ENCODE peak calls at places on chromosomes 6 and 20, in five cellular contexts. One of them, this sample, is unnamed.

GRCh38 chr6:14102330-14102729 is 15.2 kb upstream of the CD83 start:
- DNase-seq in NCI-H2029: no peak
- DNase-seq in astrocyte: no peak
- DNase-seq in OCI-M1: no peak
- DNase-seq in D341Med: no peak
- DNase-seq in this sample: no peak

GRCh38 chr20:58408603-58409246 is 19.7 kb downstream of the VAPB start:
- DNase-seq in NCI-H2029: peak
- DNase-seq in OCI-M1: no peak
- DNase-seq in astrocyte: no peak
- DNase-seq in D341Med: no peak
- DNase-seq in this sample: peak

GRCh38 chr6:111478064-111478476 is 4.9 kb downstream of the REV3L start:
- DNase-seq in OCI-M1: peak
- DNase-seq in astrocyte: peak
- DNase-seq in D341Med: no peak
- DNase-seq in NCI-H2029: no peak
- DNase-seq in this sample: peak

GRCh38 chr6:108714012-108714773 is 134.0 kb upstream of the ARMC2 start:
- DNase-seq in OCI-M1: peak
- DNase-seq in D341Med: no peak
- DNase-seq in astrocyte: peak
- DNase-seq in NCI-H2029: no peak
- DNase-seq in this sample: peak

GRCh38 chr20:31913431-31914157 is 38.3 kb downstream of the PDRG1 start:
- DNase-seq in D341Med: no peak
- DNase-seq in astrocyte: no peak
- DNase-seq in NCI-H2029: no peak
- DNase-seq in OCI-M1: no peak
- DNase-seq in this sample: no peak

GRCh38 chr20:41171736-41172295 is 34.5 kb downstream of the PLCG1 start:
- DNase-seq in OCI-M1: no peak
- DNase-seq in D341Med: no peak
- DNase-seq in astrocyte: no peak
- DNase-seq in NCI-H2029: no peak
- DNase-seq in this sample: no peak

GRCh38 chr20:48198951-48199431 is 413.7 kb upstream of the SULF2 start:
- DNase-seq in NCI-H2029: no peak
- DNase-seq in D341Med: no peak
- DNase-seq in astrocyte: peak
- DNase-seq in OCI-M1: no peak
- DNase-seq in this sample: no peak

GRCh38 chr20:36861625-36861874 is 14.4 kb upstream of the TLDC2 start:
- DNase-seq in D341Med: no peak
- DNase-seq in astrocyte: no peak
- DNase-seq in OCI-M1: no peak
- DNase-seq in NCI-H2029: no peak
- DNase-seq in this sample: no peak

GRCh38 chr6:22146581-22147468 is 150.0 kb downstream of the PRL start:
- DNase-seq in D341Med: peak
- DNase-seq in NCI-H2029: no peak
- DNase-seq in astrocyte: no peak
- DNase-seq in OCI-M1: no peak
- DNase-seq in this sample: no peak

GRCh38 chr6:10478187-10479040 is 42.7 kb upstream of the GCNT2 start:
- DNase-seq in OCI-M1: peak
- DNase-seq in D341Med: peak
- DNase-seq in NCI-H2029: peak
- DNase-seq in astrocyte: peak
- DNase-seq in this sample: peak

GRCh38 chr6:42929928-42930360 is 664 bp downstream of the CNPY3 start:
- DNase-seq in astrocyte: peak
- DNase-seq in NCI-H2029: peak
- DNase-seq in D341Med: no peak
- DNase-seq in OCI-M1: peak
- DNase-seq in this sample: peak

GRCh38 chr6:52419809-52420667 is at the start of gene EFHC1:
- DNase-seq in OCI-M1: peak
- DNase-seq in D341Med: peak
- DNase-seq in astrocyte: peak
- DNase-seq in NCI-H2029: peak
- DNase-seq in this sample: peak

GRCh38 chr20:595330-596308 is 14.5 kb downstream of the TCF15 start:
- DNase-seq in NCI-H2029: no peak
- DNase-seq in astrocyte: no peak
- DNase-seq in D341Med: no peak
- DNase-seq in OCI-M1: no peak
- DNase-seq in this sample: no peak

GRCh38 chr6:132614554-132614953 is 9.5 kb downstream of the TAAR2 start:
- DNase-seq in NCI-H2029: no peak
- DNase-seq in astrocyte: no peak
- DNase-seq in D341Med: no peak
- DNase-seq in OCI-M1: peak
- DNase-seq in this sample: no peak

GRCh38 chr6:133286765-133287164 is 45.6 kb downstream of the EYA4 start:
- DNase-seq in D341Med: no peak
- DNase-seq in NCI-H2029: no peak
- DNase-seq in OCI-M1: peak
- DNase-seq in astrocyte: peak
- DNase-seq in this sample: peak

GRCh38 chr6:11460001-11460668 is 77.4 kb upstream of the TMEM170B start:
- DNase-seq in OCI-M1: peak
- DNase-seq in NCI-H2029: no peak
- DNase-seq in D341Med: no peak
- DNase-seq in astrocyte: peak
- DNase-seq in this sample: peak

GRCh38 chr6:45677381-45677992 is 299.8 kb upstream of the SUPT3H start:
- DNase-seq in NCI-H2029: no peak
- DNase-seq in astrocyte: peak
- DNase-seq in OCI-M1: peak
- DNase-seq in D341Med: no peak
- DNase-seq in this sample: peak

GRCh38 chr6:44525761-44526351 is 138.3 kb downstream of the CDC5L start:
- DNase-seq in D341Med: no peak
- DNase-seq in OCI-M1: no peak
- DNase-seq in NCI-H2029: no peak
- DNase-seq in astrocyte: no peak
- DNase-seq in this sample: no peak

GRCh38 chr6:15296735-15297134 is 50.9 kb downstream of the JARID2 start:
- DNase-seq in NCI-H2029: no peak
- DNase-seq in D341Med: no peak
- DNase-seq in astrocyte: no peak
- DNase-seq in OCI-M1: peak
- DNase-seq in this sample: no peak

GRCh38 chr6:37987008-37987407 is 167.5 kb downstream of the ZFAND3 start:
- DNase-seq in NCI-H2029: no peak
- DNase-seq in OCI-M1: no peak
- DNase-seq in astrocyte: peak
- DNase-seq in D341Med: no peak
- DNase-seq in this sample: peak

GRCh38 chr20:22962567-22963439 is 72.3 kb upstream of the SSTR4 start:
- DNase-seq in OCI-M1: no peak
- DNase-seq in D341Med: no peak
- DNase-seq in NCI-H2029: no peak
- DNase-seq in astrocyte: no peak
- DNase-seq in this sample: no peak

GRCh38 chr6:43547202-43547601 is 28.6 kb downstream of the XPO5 start:
- DNase-seq in OCI-M1: no peak
- DNase-seq in NCI-H2029: no peak
- DNase-seq in D341Med: no peak
- DNase-seq in astrocyte: no peak
- DNase-seq in this sample: no peak

GRCh38 chr6:33860706-33861474 is 57.1 kb upstream of the MLN start:
- DNase-seq in NCI-H2029: peak
- DNase-seq in OCI-M1: no peak
- DNase-seq in D341Med: no peak
- DNase-seq in astrocyte: no peak
- DNase-seq in this sample: peak

GRCh38 chr6:20564269-20564668 is 30.0 kb downstream of the CDKAL1 start:
- DNase-seq in NCI-H2029: peak
- DNase-seq in astrocyte: no peak
- DNase-seq in D341Med: no peak
- DNase-seq in OCI-M1: peak
- DNase-seq in this sample: no peak

GRCh38 chr6:43744931-43745727 is 24.9 kb upstream of the VEGFA start:
- DNase-seq in OCI-M1: no peak
- DNase-seq in D341Med: no peak
- DNase-seq in astrocyte: no peak
- DNase-seq in NCI-H2029: no peak
- DNase-seq in this sample: no peak

GRCh38 chr6:3023663-3024483 is 24.2 kb downstream of the NQO2 start:
- DNase-seq in astrocyte: peak
- DNase-seq in D341Med: peak
- DNase-seq in NCI-H2029: peak
- DNase-seq in OCI-M1: peak
- DNase-seq in this sample: peak